ENCODE peak calls at places on chromosomes 13 and 19, in nine cellular contexts. J is kidney glomerular epithelial cell; D is heart left ventricle; H is aorta; I is stromal cell of bone marrow; U is activated naive CD4-positive, alpha-beta T cell; S is lower leg skin; L is cerebellum; O is NCI-H2081. C is an unnamed sample.

GRCh38 chr13:73060251-73061160 is 1.7 kb downstream of the KLF5 start:
- DNase-seq in O (no peak), I (peak; percentile 74), H (peak; percentile 48), J (peak; percentile 56), S (no peak), U (no peak), L (no peak), D (peak; percentile 45), C (no peak)

GRCh38 chr19:1248454-1249297 is at the start of gene MIDN:
- DNase-seq in H (peak; percentile 91), S (peak; percentile 67), O (peak; percentile 81), D (peak; percentile 91), I (peak; percentile 82), J (peak; percentile 76), U (peak; percentile 86), L (peak; percentile 83), C (peak; percentile 82)

GRCh38 chr13:32471187-32471922 is 43.4 kb upstream of the N4BP2L1 start:
- DNase-seq in U (no peak), I (no peak), J (no peak), O (no peak), L (no peak), S (no peak), H (no peak), D (peak; percentile 61), C (no peak)

GRCh38 chr13:80881495-80882482 is 540.9 kb upstream of the SPRY2 start:
- DNase-seq in I (no peak), H (no peak), D (no peak), O (no peak), S (no peak), U (no peak), J (peak; percentile 13), L (no peak), C (no peak)

GRCh38 chr19:7899751-7900352 is 3.8 kb upstream of the MAP2K7 start:
- DNase-seq in D (no peak), J (no peak), S (no peak), U (no peak), I (no peak), L (no peak), H (no peak), O (no peak), C (no peak)

GRCh38 chr19:5789886-5790572 is 934 bp downstream of the DUS3L start:
- DNase-seq in H (no peak), S (peak; percentile 57), I (no peak), O (no peak), J (no peak), D (no peak), L (no peak), U (no peak), C (no peak)

GRCh38 chr19:50500060-50500752 is 10.8 kb downstream of the JOSD2 start:
- DNase-seq in U (no peak), D (peak; percentile 92), H (peak; percentile 51), L (no peak), I (no peak), S (no peak), O (peak; percentile 16), J (no peak), C (no peak)

GRCh38 chr19:35162471-35163326 is 8.2 kb downstream of the FXYD5 start:
- DNase-seq in H (no peak), J (no peak), S (no peak), I (no peak), D (no peak), O (no peak), U (no peak), L (no peak), C (no peak)

GRCh38 chr19:43668406-43669158 is 1.4 kb downstream of the PLAUR start:
- DNase-seq in L (peak; percentile 100), O (peak; percentile 98), U (peak; percentile 81), S (peak; percentile 100), H (peak; percentile 99), D (peak; percentile 99), J (peak; percentile 99), I (peak; percentile 99), C (peak; percentile 91)

GRCh38 chr13:22773475-22773874 is 407.3 kb upstream of the SGCG start:
- DNase-seq in H (no peak), U (no peak), O (no peak), L (no peak), I (no peak), J (no peak), S (no peak), D (no peak), C (no peak)

GRCh38 chr19:1970003-1970805 is 29.2 kb downstream of the CSNK1G2 start:
- DNase-seq in H (no peak), L (peak; percentile 62), U (no peak), S (no peak), D (no peak), J (no peak), O (no peak), I (no peak), C (no peak)

GRCh38 chr13:111323950-111324651 is 3.7 kb downstream of the TEX29 start:
- DNase-seq in D (no peak), U (no peak), S (no peak), I (no peak), H (peak; percentile 2), L (no peak), O (no peak), J (no peak), C (no peak)

GRCh38 chr13:27667946-27668345 is 46.3 kb downstream of the POLR1D start:
- DNase-seq in L (no peak), D (peak; percentile 36), H (no peak), U (no peak), I (no peak), S (no peak), J (no peak), O (no peak), C (no peak)

GRCh38 chr13:20121154-20121515 is 39.7 kb downstream of the GJA3 start:
- DNase-seq in L (no peak), O (no peak), J (no peak), I (no peak), H (no peak), U (no peak), S (no peak), D (no peak), C (no peak)

GRCh38 chr19:3094638-3095374 is 644 bp downstream of the GNA11 start:
- DNase-seq in O (no peak), H (no peak), L (no peak), S (no peak), I (no peak), D (no peak), J (no peak), U (no peak), C (no peak)

GRCh38 chr13:31793246-31793645 is 53.9 kb downstream of the RXFP2 start:
- DNase-seq in L (no peak), H (no peak), D (no peak), O (no peak), I (no peak), J (no peak), S (no peak), U (no peak), C (no peak)

GRCh38 chr13:66803759-66804456 is 426.2 kb downstream of the PCDH9 start:
- DNase-seq in L (peak; percentile 4), I (no peak), S (no peak), U (no peak), O (peak; percentile 39), J (no peak), D (no peak), H (no peak), C (no peak)

GRCh38 chr13:32417995-32418394 is 9.9 kb downstream of the N4BP2L1 start:
- DNase-seq in L (no peak), O (no peak), H (no peak), I (no peak), D (no peak), S (no peak), J (no peak), U (no peak), C (no peak)

GRCh38 chr13:73082471-73082870 is 23.7 kb downstream of the KLF5 start:
- DNase-seq in I (no peak), L (no peak), O (no peak), S (no peak), U (no peak), D (no peak), J (peak; percentile 39), H (no peak), C (no peak)

GRCh38 chr13:82224806-82225205 is 1657.5 kb downstream of the SLITRK1 start:
- DNase-seq in J (no peak), O (no peak), U (no peak), L (no peak), D (no peak), S (no peak), H (no peak), I (no peak), C (no peak)

GRCh38 chr19:37867831-37868230 is 38.6 kb downstream of the WDR87 start:
- DNase-seq in S (no peak), U (no peak), D (no peak), O (no peak), I (no peak), J (no peak), H (no peak), L (no peak), C (no peak)

GRCh38 chr13:107252021-107252420 is 684.1 kb upstream of the ARGLU1 start:
- DNase-seq in J (no peak), O (no peak), S (no peak), L (no peak), D (no peak), H (no peak), I (no peak), U (no peak), C (no peak)

C was measured in central memory CD8-positive, alpha-beta T cell.